ENCODE peak calls at places on chromosomes 7 and 10, in five cellular contexts. J, V, Y, S and Z are unnamed samples. For H3K4me1, the result is how much of the 10 kb centered on the place peaks cover.

GRCh38 chr10:52966904-52967303 is 194.3 kb upstream of the MBL2 start:
- DNase-seq in J (no peak), V (no peak), Y (no peak), S (no peak), Z (no peak)

GRCh38 chr10:52004342-52004949 is 305.1 kb upstream of the CSTF2T start:
- DNase-seq in J (peak), V (peak), Y (no peak), S (no peak), Z (no peak)

GRCh38 chr10:34286136-34286739 is 528.9 kb downstream of the PARD3 start:
- DNase-seq in J (no peak), V (peak), Y (no peak), S (no peak), Z (no peak)

GRCh38 chr10:14184841-14185500 is 145.8 kb downstream of the FRMD4A start:
- DNase-seq in J (peak), V (peak), Y (no peak), S (no peak), Z (no peak)

GRCh38 chr10:112475565-112476233 is 28.7 kb downstream of the VTI1A start:
- DNase-seq in J (no peak), V (peak), Y (no peak), S (no peak), Z (no peak)

GRCh38 chr7:117399820-117400422 is 27.4 kb downstream of the ASZ1 start:
- DNase-seq in J (no peak), V (no peak), Y (no peak), S (no peak), Z (no peak)

GRCh38 chr7:89312561-89312960 is 517.0 kb upstream of the TEX47 start:
- DNase-seq in J (no peak), V (no peak), Y (no peak), S (no peak), Z (no peak)

GRCh38 chr7:34104120-34104519 is 198.8 kb downstream of the BMPER start:
- DNase-seq in J (no peak), V (peak), Y (no peak), S (no peak), Z (no peak)

GRCh38 chr7:92615861-92616260 is 25.7 kb upstream of the FAM133B start:
- DNase-seq in J (no peak), V (no peak), Y (no peak), S (no peak), Z (no peak)

DNA sequence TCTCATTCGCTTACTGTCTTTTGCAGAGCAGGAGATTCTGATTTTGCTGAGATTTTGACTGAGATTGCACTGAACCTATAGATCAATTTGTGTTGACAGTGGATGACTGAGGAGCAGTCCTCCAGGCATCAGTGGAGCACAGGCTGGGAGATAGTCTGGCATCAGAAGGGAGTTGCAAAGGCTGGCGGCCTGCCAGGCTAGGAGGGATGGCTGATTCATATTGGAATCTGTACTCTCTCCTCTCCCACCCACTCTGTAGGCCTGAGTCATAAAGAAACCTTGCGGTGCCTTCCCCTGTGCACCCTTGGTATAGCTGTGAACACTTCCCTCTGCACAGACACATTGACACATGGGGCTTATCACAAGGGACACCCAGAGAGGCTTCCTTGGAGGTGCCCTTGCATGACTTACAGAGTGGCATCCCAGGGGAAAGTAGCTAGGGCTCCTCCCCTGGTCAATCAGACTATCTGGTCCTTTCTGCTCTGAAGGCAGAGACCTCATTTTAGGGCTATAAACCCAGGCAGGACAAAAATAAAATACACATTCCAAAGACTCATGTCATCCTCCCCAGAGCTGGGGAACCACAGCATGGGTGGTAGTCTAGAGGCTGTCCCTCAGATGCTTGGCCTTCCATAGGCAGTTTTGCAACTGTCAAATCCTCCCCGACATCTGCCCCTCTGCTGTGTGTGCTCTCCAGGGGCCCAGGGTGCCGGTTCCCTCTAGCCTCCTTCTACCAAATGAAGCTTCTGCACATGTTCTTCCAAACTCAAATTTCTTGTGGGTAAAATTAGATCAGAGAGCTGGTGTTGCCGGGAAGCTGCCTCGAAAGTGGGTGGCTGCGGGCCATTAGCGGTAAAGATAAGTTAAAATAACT is 37.4 kb upstream of the EEPD1 start:
- DNase-seq in J (peak), V (peak), Y (no peak), S (peak), Z (peak)
- H3K4me3 ChIP-seq in J (no peak), V (no peak), Y (no peak), S (no peak), Z (no peak)

GRCh38 chr7:138378741-138379559 is 81.1 kb upstream of the TRIM24 start:
- DNase-seq in J (no peak), V (no peak), Y (no peak), S (no peak), Z (no peak)
- H3K4me1 ChIP-seq in J (under half), V (under half), Y (under half), S (under half), Z (under half)

DNA sequence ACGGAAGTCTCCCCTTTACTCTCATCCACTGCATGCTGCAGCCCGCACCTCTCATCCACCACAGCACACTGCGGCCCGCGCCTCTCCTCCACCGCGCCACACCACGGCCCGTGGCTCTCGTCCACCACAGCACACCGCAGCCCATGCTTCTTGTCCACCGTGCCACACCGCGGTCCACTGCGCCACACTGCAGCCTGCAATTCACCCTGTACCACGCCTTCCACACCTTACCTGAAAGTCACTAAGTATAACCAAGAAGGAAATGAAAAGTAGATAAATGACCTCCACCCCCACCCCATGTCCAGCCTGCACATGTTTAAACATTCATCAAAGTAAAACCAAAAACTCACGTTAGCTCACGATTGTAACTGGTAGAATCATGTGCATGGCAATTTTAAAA is 176.1 kb downstream of the DIP2C start:
- DNase-seq in J (no peak), V (no peak), Y (no peak), S (peak), Z (peak)
- H3K27ac ChIP-seq in J (no peak), V (no peak), Y (no peak), S (peak), Z (peak)

DNA sequence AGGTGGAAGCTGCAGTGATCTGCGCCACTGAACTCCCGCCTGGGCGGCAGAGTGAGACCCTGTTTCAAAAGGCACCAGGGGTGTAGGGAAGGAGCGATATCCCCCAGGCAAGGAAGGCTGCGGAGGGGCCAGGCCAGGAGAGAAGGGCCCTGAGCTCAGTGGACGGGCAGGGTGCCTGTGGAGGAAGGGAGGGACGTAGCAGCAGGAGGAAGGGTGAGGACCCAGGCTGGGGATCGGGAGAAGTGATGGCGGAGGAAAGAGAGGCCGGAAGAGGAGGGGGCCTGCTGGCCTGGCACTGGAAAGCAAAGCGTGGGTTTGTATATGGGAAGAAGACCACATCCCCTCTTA is 45.6 kb downstream of the ALOX5 start:
- DNase-seq in J (no peak), V (no peak), Y (no peak), S (no peak), Z (no peak)
- H3K4me3 ChIP-seq in J (peak), V (peak), Y (peak), S (peak), Z (peak)

GRCh38 chr10:109898666-109899577 is 24.4 kb downstream of the XPNPEP1 start:
- DNase-seq in J (no peak), V (no peak), Y (peak), S (no peak), Z (no peak)
- H3K4me1 ChIP-seq in J (under half), V (under half), Y (under half), S (under half), Z (half or more)

GRCh38 chr10:59537451-59537850 is 172.2 kb downstream of the SLC16A9 start:
- DNase-seq in J (no peak), V (no peak), Y (no peak), S (no peak), Z (no peak)

GRCh38 chr10:59538623-59539022 is 171.0 kb downstream of the SLC16A9 start:
- DNase-seq in J (no peak), V (no peak), Y (no peak), S (peak), Z (no peak)

GRCh38 chr10:59536576-59537014 is 173.1 kb downstream of the SLC16A9 start:
- DNase-seq in J (peak), V (peak), Y (no peak), S (peak), Z (no peak)

GRCh38 chr10:59536151-59536550 is 173.5 kb downstream of the SLC16A9 start:
- DNase-seq in J (no peak), V (peak), Y (no peak), S (no peak), Z (no peak)
- H3K27ac ChIP-seq in J (no peak), V (peak), Y (no peak), S (peak), Z (peak)